ENCODE peak calls at places on chromosomes 2 and 18, in four cellular contexts. L is hepatocyte; W is fibroblast of lung; X is CD8-positive, alpha-beta memory T cell. P is an unnamed sample.

GRCh38 chr2:210459925-210460862 is 16.4 kb downstream of the LANCL1 start:
- DNase-seq in W (no peak), X (no peak), L (no peak), P (no peak)

GRCh38 chr2:128369126-128369555 is 50.5 kb upstream of the HS6ST1 start:
- DNase-seq in X (no peak), L (no peak), W (peak; percentile 53), P (peak; percentile 34)

GRCh38 chr18:74531043-74531442 is 3.3 kb upstream of the CNDP1 start:
- DNase-seq in L (no peak), W (no peak), X (no peak), P (no peak)

GRCh38 chr2:177543007-177543760 is 150.6 kb downstream of the AGPS start:
- DNase-seq in L (no peak), X (no peak), W (peak; percentile 49), P (no peak)

GRCh38 chr2:82837588-82838304 is 1621.3 kb downstream of the SUCLG1 start:
- DNase-seq in X (no peak), L (no peak), W (peak; percentile 95), P (no peak)

GRCh38 chr2:231433990-231434389 is 30.3 kb downstream of the NCL start:
- DNase-seq in X (no peak), W (no peak), L (no peak), P (no peak)

GRCh38 chr18:46641917-46642316 is 15.1 kb downstream of the LOXHD1 start:
- DNase-seq in X (no peak), L (no peak), W (no peak), P (no peak)

GRCh38 chr2:75003276-75003675 is 44.8 kb downstream of the POLE4 start:
- DNase-seq in L (peak; percentile 27), W (no peak), X (no peak), P (no peak)

GRCh38 chr2:112048887-112049286 is 6.2 kb upstream of the TMEM87B start:
- DNase-seq in L (peak; percentile 60), W (peak; percentile 84), X (no peak), P (peak; percentile 51)

GRCh38 chr18:14767474-14767873 is 19.5 kb downstream of the ANKRD30B start:
- DNase-seq in L (no peak), X (no peak), W (peak; percentile 43), P (no peak)

GRCh38 chr18:79507546-79508480 is 112.1 kb downstream of the NFATC1 start:
- DNase-seq in L (peak; percentile 59), X (no peak), W (peak; percentile 38), P (no peak)

GRCh38 chr2:218961651-218962570 is 2.4 kb downstream of the CDK5R2 start:
- DNase-seq in L (no peak), W (no peak), X (no peak), P (peak; percentile 30)

GRCh38 chr2:233882353-233882752 is 14.2 kb upstream of the MSL3B start:
- DNase-seq in X (no peak), W (peak; percentile 4), L (no peak), P (no peak)

GRCh38 chr2:151976945-151977353 is 121.9 kb downstream of the CACNB4 start:
- DNase-seq in X (no peak), W (no peak), L (no peak), P (no peak)

GRCh38 chr2:140861666-140862065 is 1269.2 kb downstream of the LRP1B start:
- DNase-seq in X (no peak), W (no peak), L (no peak), P (no peak)

GRCh38 chr2:8608411-8608954 is 73.4 kb upstream of the ID2 start:
- DNase-seq in X (no peak), L (no peak), W (no peak), P (no peak)

GRCh38 chr2:70133127-70133452 is 45.8 kb downstream of the PCBP1 start:
- DNase-seq in X (no peak), L (no peak), W (no peak), P (no peak)
- H3K4me1 ChIP-seq in X (peaks cover 86% of the 10 kb centered on the region), L (peaks cover 29% of the 10 kb centered on the region), W (peaks cover 19% of the 10 kb centered on the region), P (peaks cover 60% of the 10 kb centered on the region)

GRCh38 chr2:17752281-17752680 is 1.3 kb downstream of the SMC6 start:
- DNase-seq in X (no peak), L (no peak), W (no peak), P (no peak)

GRCh38 chr2:17752892-17753802 is 463 bp downstream of the SMC6 start:
- DNase-seq in X (peak; percentile 28), W (peak; percentile 27), L (peak; percentile 81), P (peak; percentile 78)

GRCh38 chr2:17754773-17755425 is 961 bp downstream of the GEN1 start:
- DNase-seq in X (no peak), W (no peak), L (no peak), P (no peak)

GRCh38 chr2:17756629-17757028 is 2.7 kb downstream of the GEN1 start:
- DNase-seq in X (no peak), L (no peak), W (peak; percentile 40), P (no peak)

DNA sequence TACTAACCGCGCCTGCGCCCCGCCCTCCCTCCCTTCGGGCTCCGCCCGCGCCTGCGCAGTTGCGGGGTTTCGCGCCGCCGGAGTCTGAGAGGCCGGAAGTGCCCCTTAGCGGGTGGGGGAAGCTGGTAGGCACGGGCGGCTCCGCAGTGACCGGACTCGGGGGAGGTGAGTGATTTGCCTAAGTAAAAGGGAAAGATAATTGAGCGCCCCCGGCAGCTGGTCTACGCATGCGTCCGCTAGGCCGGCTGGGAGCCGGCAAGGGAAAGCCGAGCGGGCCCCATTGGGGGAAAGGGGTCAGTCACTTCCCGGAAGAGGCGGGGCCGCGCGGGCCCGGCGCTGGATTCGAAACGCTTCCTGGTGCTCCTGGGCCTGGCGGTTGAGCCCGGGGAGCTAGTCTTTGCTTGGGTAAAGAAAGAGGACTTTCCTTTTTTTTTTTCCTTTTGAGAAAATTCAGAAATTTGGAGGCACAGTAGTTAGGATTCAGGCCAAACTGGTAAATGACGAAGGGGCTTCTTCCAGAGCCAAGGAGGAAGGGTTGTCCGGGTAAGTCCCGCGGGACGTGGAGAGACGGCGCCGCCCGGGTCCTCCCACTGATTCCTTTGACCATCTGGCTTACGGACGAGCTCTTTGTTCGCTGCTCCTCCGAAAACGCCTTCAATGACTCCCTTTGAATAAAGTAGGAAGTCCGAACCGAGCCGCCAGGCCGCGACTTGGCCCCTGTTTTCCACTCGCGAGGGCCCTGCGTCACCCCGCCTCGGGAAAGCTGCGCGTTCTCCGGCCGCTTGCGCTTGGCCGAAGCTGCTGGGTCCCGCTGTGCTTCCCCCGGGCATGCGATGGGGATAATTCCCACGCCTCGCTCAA is at the start of the genes GEN1 and SMC6:
- DNase-seq in L (peak; percentile 96), W (peak; percentile 89), X (peak; percentile 87), P (peak; percentile 95)
- H3K4me1 ChIP-seq in L (peaks cover 15% of the 10 kb centered on the region), W (peaks cover 6% of the 10 kb centered on the region), X (peaks cover 12% of the 10 kb centered on the region), P (peaks cover 10% of the 10 kb centered on the region)

DNA sequence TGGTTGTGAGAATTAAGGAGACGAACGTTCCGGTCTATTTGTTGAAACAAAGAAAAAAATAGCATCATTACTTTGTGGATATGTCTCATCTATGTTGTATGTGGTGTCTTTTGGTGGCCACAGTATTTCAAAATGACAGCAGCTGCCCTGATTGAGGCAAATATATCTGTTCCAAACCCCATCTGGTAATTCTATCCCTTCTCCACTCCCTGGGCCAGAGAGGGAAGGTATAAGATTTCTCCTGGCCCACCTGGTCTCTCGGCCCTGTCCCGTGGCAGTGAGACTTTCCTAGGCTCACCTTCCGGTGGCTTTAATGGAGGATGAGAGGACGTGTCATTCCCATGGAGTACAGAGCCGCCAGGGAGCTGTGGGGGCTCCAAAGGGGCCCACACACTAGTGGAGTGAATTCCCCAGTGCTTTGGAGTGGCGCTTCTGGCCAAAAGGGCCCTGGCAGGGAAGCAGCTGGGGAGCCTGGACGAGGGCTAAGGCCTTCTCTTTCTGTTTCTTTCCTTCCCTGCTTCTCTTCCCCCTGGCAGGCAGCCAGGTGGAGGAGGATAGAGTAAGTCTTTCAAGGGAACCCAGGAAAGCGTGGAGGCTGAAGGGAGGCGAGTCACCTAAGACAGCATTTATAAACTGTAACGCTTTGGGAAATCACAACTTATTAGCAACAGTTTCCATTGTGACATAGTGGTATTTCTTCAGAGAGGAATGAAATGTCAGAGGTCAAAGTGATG is 5.6 kb downstream of the FOSL2 start:
- DNase-seq in L (no peak), X (no peak), W (peak; percentile 55), P (no peak)
- H3K4me1 ChIP-seq in L (peaks cover 48% of the 10 kb centered on the region), X (peaks cover 24% of the 10 kb centered on the region), W (peaks cover 18% of the 10 kb centered on the region), P (peaks cover 29% of the 10 kb centered on the region)

GRCh38 chr2:40630035-40630434 is 178.1 kb upstream of the SLC8A1 start:
- DNase-seq in W (no peak), L (no peak), X (no peak), P (no peak)
- H3K4me1 ChIP-seq in W (no peaks in the 10 kb centered on the region), L (no peaks in the 10 kb centered on the region), X (no peaks in the 10 kb centered on the region), P (no peaks in the 10 kb centered on the region)

GRCh38 chr2:26246818-26247217 is 2.1 kb downstream of the HADHB start:
- DNase-seq in W (peak; percentile 57), L (no peak), X (no peak), P (no peak)

GRCh38 chr2:26245231-26245732 is 543 bp downstream of the HADHB start:
- DNase-seq in W (no peak), L (peak; percentile 71), X (peak; percentile 33), P (peak; percentile 44)

GRCh38 chr2:26251893-26252292 is 7.2 kb downstream of the HADHB start:
- DNase-seq in L (no peak), W (peak; percentile 36), X (no peak), P (no peak)

GRCh38 chr2:26245810-26246209 is 1.1 kb downstream of the HADHB start:
- DNase-seq in W (peak; percentile 20), L (no peak), X (no peak), P (no peak)

DNA sequence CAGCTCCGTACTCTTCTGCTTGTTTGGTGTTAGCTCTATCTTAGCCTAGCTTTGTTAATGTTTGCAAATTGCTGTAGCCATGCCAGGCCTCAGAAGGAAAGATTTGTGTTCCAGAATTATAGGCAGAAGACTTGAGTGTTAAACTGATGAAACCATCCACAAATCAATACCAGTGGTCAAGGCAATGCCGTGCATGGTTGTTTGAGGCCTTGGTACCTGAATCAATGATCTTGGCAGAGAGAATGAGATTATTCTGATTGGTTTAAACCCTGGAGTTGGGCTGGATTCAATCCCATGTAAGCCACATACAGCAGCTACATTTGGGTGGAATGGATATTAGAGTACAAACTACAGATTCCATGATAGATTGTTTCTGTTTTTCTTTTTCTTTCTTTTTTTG is 4.9 kb downstream of the HADHB start:
- DNase-seq in L (no peak), W (no peak), X (no peak), P (no peak)
- H3K4me1 ChIP-seq in L (peaks cover 12% of the 10 kb centered on the region), W (peaks cover 7% of the 10 kb centered on the region), X (peaks cover 17% of the 10 kb centered on the region), P (no peaks in the 10 kb centered on the region)

GRCh38 chr2:179859523-179859922 is 1.9 kb downstream of the ZNF385B start:
- DNase-seq in W (no peak), L (no peak), X (no peak), P (no peak)
- H3K4me1 ChIP-seq in W (no peaks in the 10 kb centered on the region), L (no peaks in the 10 kb centered on the region), X (no peaks in the 10 kb centered on the region), P (no peaks in the 10 kb centered on the region)

DNA sequence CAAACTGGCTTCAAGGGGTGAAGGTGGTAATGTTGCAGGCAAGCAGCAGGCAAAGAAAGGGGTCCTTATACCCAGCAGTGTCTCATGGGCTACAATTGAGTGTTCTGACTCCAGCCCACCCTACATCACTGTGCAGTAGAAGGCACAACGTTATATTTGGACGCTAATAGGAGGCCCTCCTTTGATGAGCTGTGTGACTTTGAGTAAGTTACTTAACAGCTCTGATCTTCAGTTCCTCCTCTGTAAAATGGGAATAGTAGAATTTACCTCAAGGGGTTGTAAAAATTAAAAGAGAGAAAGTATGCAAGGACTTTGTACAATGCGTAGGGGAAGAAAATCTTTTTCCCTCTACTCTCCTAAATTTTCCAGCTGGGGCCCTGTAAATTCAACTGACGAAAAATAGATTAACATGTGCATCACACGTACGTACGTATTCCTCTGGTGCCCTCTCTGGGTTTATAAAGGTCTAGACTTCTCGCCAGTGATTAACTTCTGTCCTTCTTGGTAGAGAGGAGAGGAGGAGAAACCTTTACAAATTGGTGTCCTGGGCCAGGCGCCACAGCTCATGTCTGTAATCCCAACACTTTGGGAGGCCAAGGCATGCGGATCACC is 57.6 kb upstream of the REL start:
- DNase-seq in W (no peak), L (no peak), X (no peak), P (no peak)
- H3K4me1 ChIP-seq in W (no peaks in the 10 kb centered on the region), L (no peaks in the 10 kb centered on the region), X (peaks cover 17% of the 10 kb centered on the region), P (no peaks in the 10 kb centered on the region)

P was measured in Caco-2.